ENCODE peak calls at places on chromosomes 1 and 21, in seven cellular contexts. K is SK-N-SH; U is naive thymus-derived CD4-positive, alpha-beta T cell; P is GM12878; Q is fibroblast of lung; O is SJSA1; G is left lung. W is an unnamed sample.

GRCh38 chr1:171166361-171166760 is 18.7 kb upstream of the FMO2 start:
- DNase-seq in O (no peak), Q (no peak), U (no peak), P (no peak), K (no peak), G (no peak), W (peak; percentile 86)

GRCh38 chr1:232678185-232678886 is 48.4 kb upstream of the SIPA1L2 start:
- DNase-seq in U (no peak), G (no peak), O (no peak), Q (peak; percentile 37), K (no peak), P (no peak), W (peak; percentile 4)

GRCh38 chr1:58802640-58803476 is 19.0 kb upstream of the JUN start:
- DNase-seq in U (no peak), Q (no peak), G (no peak), O (no peak), P (no peak), K (no peak), W (no peak)

GRCh38 chr1:214816603-214817002 is 213.6 kb downstream of the CENPF start:
- DNase-seq in U (no peak), P (no peak), O (no peak), K (no peak), G (no peak), Q (no peak), W (no peak)

GRCh38 chr1:201171063-201172036 is 17.1 kb upstream of the TMEM9 start:
- DNase-seq in O (no peak), U (peak; percentile 53), Q (peak; percentile 36), P (no peak), G (peak; percentile 85), K (peak; percentile 85), W (no peak)

GRCh38 chr1:204463125-204464060 is 31.2 kb downstream of the PIK3C2B start:
- DNase-seq in G (no peak), Q (no peak), K (peak; percentile 49), O (no peak), P (no peak), U (no peak), W (no peak)

GRCh38 chr1:197807739-197808453 is 32.6 kb upstream of the DENND1B start:
- DNase-seq in U (no peak), O (no peak), Q (no peak), G (no peak), K (no peak), P (no peak), W (no peak)

GRCh38 chr1:77394166-77394565 is 112.3 kb downstream of the AK5 start:
- DNase-seq in K (no peak), G (no peak), O (no peak), P (no peak), Q (no peak), U (no peak), W (no peak)

GRCh38 chr1:53583021-53583902 is 124.1 kb downstream of the DMRTB1 start:
- DNase-seq in Q (peak; percentile 47), G (no peak), K (no peak), P (no peak), O (no peak), U (no peak), W (no peak)

GRCh38 chr1:154344977-154345837 is 19.9 kb downstream of the ATP8B2 start:
- DNase-seq in G (no peak), P (no peak), Q (peak; percentile 54), U (peak; percentile 63), O (no peak), K (peak; percentile 60), W (no peak)

GRCh38 chr1:94209425-94209824 is 28.0 kb downstream of the ARHGAP29 start:
- DNase-seq in Q (peak; percentile 53), P (no peak), U (no peak), O (no peak), G (no peak), K (no peak), W (no peak)

GRCh38 chr1:206896261-206896660 is 982 bp upstream of the IL24 start:
- DNase-seq in O (no peak), U (no peak), P (no peak), Q (no peak), K (no peak), G (no peak), W (no peak)

GRCh38 chr1:211660718-211661222 is 14.7 kb downstream of the NEK2 start:
- DNase-seq in O (no peak), U (no peak), K (no peak), G (no peak), Q (no peak), P (no peak), W (no peak)

GRCh38 chr1:154440031-154440430 is 34.9 kb downstream of the IL6R start:
- DNase-seq in Q (no peak), O (no peak), K (no peak), P (no peak), U (no peak), G (no peak), W (no peak)

GRCh38 chr1:221611930-221612777 is 129.7 kb downstream of the DUSP10 start:
- DNase-seq in O (peak; percentile 52), Q (peak; percentile 93), G (no peak), K (peak; percentile 51), U (no peak), P (no peak), W (no peak)

DNA sequence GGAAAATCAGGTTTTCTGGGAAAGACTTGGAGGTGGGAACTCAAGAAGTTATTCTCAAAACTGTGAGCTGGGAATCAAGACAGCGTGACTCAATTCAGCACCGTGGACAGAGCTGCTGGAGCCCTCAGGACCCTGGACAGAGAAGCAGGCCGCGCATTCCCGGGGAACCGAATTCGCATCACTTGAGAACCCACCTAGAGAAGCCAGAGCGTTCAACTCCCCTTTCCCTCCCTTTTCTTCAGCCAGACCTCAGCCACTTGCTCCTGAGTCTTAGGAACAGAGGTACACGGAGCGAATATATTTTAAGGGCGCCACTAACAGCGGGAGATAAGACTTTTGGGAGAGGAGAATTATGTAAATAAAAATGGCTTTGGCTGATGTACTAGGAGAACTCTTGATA is 2.0 kb upstream of the LIN28A start:
- DNase-seq in K (no peak), O (peak; percentile 63), P (no peak), Q (peak; percentile 76), G (peak; percentile 81), U (peak; percentile 80), W (no peak)
- H3K4me3 ChIP-seq in K (no peak overlapping the region), O (no peak overlapping the region), P (no peak overlapping the region), Q (no peak overlapping the region), G (no peak overlapping the region), U (peak overlapping the region; percentile 11), W (no peak overlapping the region)

GRCh38 chr21:35020446-35020845 is 28.7 kb downstream of the RUNX1 start:
- DNase-seq in P (no peak), G (no peak), K (no peak), U (no peak), O (no peak), Q (no peak), W (no peak)

GRCh38 chr21:35020902-35021301 is 28.2 kb downstream of the RUNX1 start:
- DNase-seq in P (no peak), G (no peak), O (no peak), Q (no peak), U (no peak), K (no peak), W (no peak)

GRCh38 chr21:35023396-35024070 is 25.6 kb downstream of the RUNX1 start:
- DNase-seq in U (no peak), O (no peak), G (no peak), K (no peak), P (no peak), Q (no peak), W (no peak)

GRCh38 chr21:35019631-35020032 is 29.5 kb downstream of the RUNX1 start:
- DNase-seq in K (no peak), U (no peak), P (no peak), Q (no peak), G (no peak), O (no peak), W (no peak)

DNA sequence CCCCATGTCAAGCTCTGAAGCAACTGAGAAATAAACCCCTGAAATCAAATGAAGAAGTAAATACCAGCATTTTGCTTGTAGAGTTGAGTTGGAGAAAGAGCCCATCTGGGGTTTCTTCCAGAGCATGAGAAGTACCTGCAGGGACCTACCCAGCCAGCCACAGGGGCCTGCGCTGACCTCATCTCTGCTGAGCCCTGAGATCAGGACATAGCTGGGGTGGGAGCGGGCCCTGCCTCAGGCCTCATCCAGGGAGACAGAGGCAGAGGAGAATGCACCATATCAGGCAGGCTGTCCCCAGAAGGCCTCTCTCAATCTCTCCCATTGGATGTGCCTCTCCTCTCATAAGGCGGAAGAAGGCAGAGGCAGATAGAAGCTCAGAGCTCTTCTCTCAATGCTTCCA is 27.6 kb downstream of the RUNX1 start:
- DNase-seq in Q (no peak), U (no peak), K (no peak), G (no peak), O (no peak), P (no peak), W (no peak)
- H3K27ac ChIP-seq in Q (no peak overlapping the region), U (peak overlapping the region; percentile 40), K (no peak overlapping the region), G (no peak overlapping the region), O (no peak overlapping the region), P (no peak overlapping the region), W (no peak overlapping the region)

GRCh38 chr1:27488523-27489138 is 1.3 kb downstream of the WASF2 start:
- DNase-seq in G (no peak), K (no peak), Q (peak; percentile 23), U (no peak), O (no peak), P (no peak), W (no peak)
- H3K4me3 ChIP-seq in G (peak overlapping the region; percentile 80), K (peak overlapping the region; percentile 83), Q (peak overlapping the region; percentile 94), U (peak overlapping the region; percentile 100), O (peak overlapping the region; percentile 98), P (peak overlapping the region; percentile 98), W (peak overlapping the region; percentile 88)

GRCh38 chr1:202547215-202547614 is 163.0 kb downstream of the SYT2 start:
- DNase-seq in P (no peak), K (no peak), O (no peak), Q (no peak), G (no peak), U (no peak), W (no peak)
- H3K27ac ChIP-seq in P (no peak overlapping the region), K (peak overlapping the region; percentile 39), O (no peak overlapping the region), Q (no peak overlapping the region), G (no peak overlapping the region), U (no peak overlapping the region), W (no peak overlapping the region)

DNA sequence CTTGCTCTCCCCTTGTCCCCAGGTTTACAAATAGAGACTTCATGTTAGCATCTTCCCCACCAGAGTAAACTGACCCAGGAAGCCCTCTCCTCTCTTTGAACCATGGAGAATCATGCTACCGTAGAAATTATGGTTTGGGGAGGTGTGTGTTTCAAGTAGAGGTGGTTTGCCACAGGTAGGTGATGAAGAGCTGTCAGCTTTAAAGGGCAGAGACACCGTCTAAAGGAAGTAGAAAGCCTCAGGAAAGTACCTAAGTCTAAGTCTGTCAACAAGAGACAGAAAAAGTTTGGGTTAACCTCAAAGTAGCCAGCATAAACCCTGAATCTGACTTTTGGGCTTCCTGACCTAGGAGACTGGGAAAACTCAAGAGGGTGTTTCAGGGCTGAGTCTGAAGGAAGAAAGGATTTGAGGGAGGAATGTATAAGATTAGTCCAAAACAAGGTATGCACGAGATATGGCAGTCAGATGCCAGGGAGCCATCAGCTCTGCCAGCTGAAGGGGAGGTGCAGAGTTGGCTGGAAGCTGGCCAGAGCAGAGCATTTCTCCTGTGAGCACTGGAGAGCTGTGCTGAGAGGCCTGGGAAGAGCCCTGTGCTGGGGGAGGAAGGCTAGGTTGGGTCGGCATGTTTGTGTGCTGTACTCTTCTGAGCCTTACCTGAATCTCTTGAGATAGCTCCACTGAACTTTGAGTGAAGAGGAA is 14.3 kb downstream of the ADAMTSL4 start:
- DNase-seq in K (peak; percentile 25), G (no peak), P (peak; percentile 83), O (no peak), U (no peak), Q (no peak), W (no peak)
- H3K4me3 ChIP-seq in K (no peak overlapping the region), G (peak overlapping the region; percentile 50), P (peak overlapping the region; percentile 62), O (no peak overlapping the region), U (peak overlapping the region; percentile 95), Q (no peak overlapping the region), W (no peak overlapping the region)

GRCh38 chr1:179935909-179936496 is 18.6 kb upstream of the CEP350 start:
- DNase-seq in G (no peak), Q (no peak), P (no peak), U (no peak), O (no peak), K (no peak), W (no peak)
- H3K27ac ChIP-seq in G (no peak overlapping the region), Q (no peak overlapping the region), P (peak overlapping the region; percentile 4), U (no peak overlapping the region), O (no peak overlapping the region), K (no peak overlapping the region), W (no peak overlapping the region)

W was measured in keratinocyte.